ENCODE peak calls at places on chromosome 1, in five cellular contexts. K, R, Y, Z and T are unnamed samples.

GRCh38 chr1:234486858-234487830 is 8.2 kb upstream of the TARBP1 start:
- DNase-seq in K (peak; percentile 84), R (peak; percentile 6), Y (peak; percentile 87), Z (no peak), T (no peak)

GRCh38 chr1:7847599-7847998 is 5.3 kb downstream of the UTS2 start:
- DNase-seq in K (peak; percentile 93), R (no peak), Y (peak; percentile 92), Z (no peak), T (no peak)

GRCh38 chr1:29821605-29822004 is 585.3 kb downstream of the PTPRU start:
- DNase-seq in K (no peak), R (no peak), Y (no peak), Z (no peak), T (no peak)

GRCh38 chr1:220843481-220844011 is 35.7 kb upstream of the HLX start:
- DNase-seq in K (peak; percentile 55), R (no peak), Y (peak; percentile 39), Z (no peak), T (no peak)

GRCh38 chr1:59360170-59360569 is 63.3 kb downstream of the FGGY start:
- DNase-seq in K (peak; percentile 79), R (no peak), Y (peak; percentile 85), Z (no peak), T (no peak)

GRCh38 chr1:30109853-30110252 is 613.5 kb downstream of the MATN1 start:
- DNase-seq in K (peak; percentile 83), R (no peak), Y (peak; percentile 90), Z (no peak), T (no peak)

GRCh38 chr1:59669752-59670312 is 144.9 kb upstream of the HOOK1 start:
- DNase-seq in K (peak; percentile 43), R (no peak), Y (peak; percentile 74), Z (no peak), T (no peak)

GRCh38 chr1:161305872-161306519 is 3.8 kb downstream of the MPZ start:
- DNase-seq in K (peak; percentile 21), R (peak; percentile 92), Y (peak; percentile 52), Z (peak; percentile 80), T (peak; percentile 81)

GRCh38 chr1:23177438-23178380 is 9.1 kb upstream of the LUZP1 start:
- DNase-seq in K (peak; percentile 75), R (peak; percentile 58), Y (peak; percentile 62), Z (no peak), T (peak; percentile 63)
- TF ChIP-seq CTCF in K (peak; percentile 27), R (no peak), Y (no peak), Z (peak; percentile 18), T (peak; percentile 22)

GRCh38 chr1:223622132-223622842 is 43.2 kb downstream of the CAPN8 start:
- DNase-seq in K (no peak), R (no peak), Y (no peak), Z (no peak), T (peak; percentile 16)

GRCh38 chr1:223621312-223621734 is 44.2 kb downstream of the CAPN8 start:
- DNase-seq in K (no peak), R (no peak), Y (no peak), Z (no peak), T (no peak)

GRCh38 chr1:223618680-223619079 is 46.8 kb downstream of the CAPN8 start:
- DNase-seq in K (no peak), R (no peak), Y (no peak), Z (no peak), T (no peak)

GRCh38 chr1:223617671-223618070 is 47.8 kb downstream of the CAPN8 start:
- DNase-seq in K (no peak), R (no peak), Y (no peak), Z (no peak), T (no peak)

DNA sequence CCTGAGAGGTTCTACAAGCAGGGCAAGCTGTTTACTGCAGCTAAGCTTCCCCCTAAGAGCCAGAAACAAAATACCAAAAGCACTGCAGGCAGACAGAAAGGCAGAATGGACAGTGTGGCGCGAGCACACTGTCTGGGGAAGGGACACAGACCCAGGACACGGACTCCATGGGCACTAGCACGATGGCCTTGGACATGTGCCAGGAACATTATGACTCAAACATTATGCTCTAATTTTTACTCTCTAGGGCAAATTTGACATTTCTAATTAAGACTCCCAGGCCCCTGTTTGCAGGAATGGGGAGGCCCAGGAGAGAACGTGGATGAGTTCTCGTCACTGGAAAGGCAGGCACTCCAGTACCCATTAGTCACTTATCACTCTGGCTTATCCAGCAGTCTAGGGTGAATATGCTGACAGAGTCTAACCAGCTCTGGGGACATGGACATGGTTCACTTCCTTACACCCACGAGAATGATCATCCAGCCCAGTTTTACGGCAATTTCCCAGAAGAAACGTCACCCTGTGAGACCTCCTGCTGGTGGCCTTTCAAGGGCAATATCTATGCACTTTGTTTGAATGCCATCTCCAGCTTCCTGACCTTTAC is 45.1 kb downstream of the CAPN8 start:
- DNase-seq in K (no peak), R (no peak), Y (no peak), Z (no peak), T (no peak)
- TF ChIP-seq CTCF in K (no peak), R (no peak), Y (no peak), Z (no peak), T (no peak)

DNA sequence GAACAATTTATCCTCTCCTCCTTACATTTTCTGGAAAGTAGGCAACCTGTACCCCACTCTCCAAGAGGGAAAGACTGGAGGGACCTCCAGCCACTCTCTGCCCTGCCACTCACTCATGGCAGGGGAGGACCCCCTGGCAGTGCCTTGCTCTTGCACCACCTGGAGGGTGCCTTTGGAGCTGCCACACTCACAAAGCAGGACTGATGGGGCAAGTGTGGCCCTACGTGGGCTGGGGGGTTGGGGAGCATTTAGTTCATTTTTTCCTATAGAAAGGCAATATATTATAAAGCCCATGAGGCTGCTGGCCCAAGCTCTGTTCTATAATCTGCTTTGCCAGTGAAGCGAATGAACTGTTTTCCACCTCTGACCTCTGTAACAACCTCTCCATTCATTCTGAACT is 50.3 kb downstream of the GPR161 start:
- DNase-seq in K (no peak), R (no peak), Y (no peak), Z (no peak), T (no peak)
- TF ChIP-seq CTCF in K (no peak), R (no peak), Y (no peak), Z (no peak), T (no peak)

GRCh38 chr1:167339405-167339804 is 118.7 kb downstream of the POU2F1 start:
- DNase-seq in K (no peak), R (no peak), Y (no peak), Z (no peak), T (no peak)

GRCh38 chr1:167345386-167345733 is 124.7 kb downstream of the POU2F1 start:
- DNase-seq in K (peak; percentile 25), R (no peak), Y (peak; percentile 7), Z (no peak), T (no peak)

GRCh38 chr1:167344605-167345385 is 124.1 kb downstream of the POU2F1 start:
- DNase-seq in K (peak; percentile 54), R (no peak), Y (peak; percentile 13), Z (no peak), T (no peak)

GRCh38 chr1:167344112-167344511 is 123.4 kb downstream of the POU2F1 start:
- DNase-seq in K (peak; percentile 76), R (no peak), Y (peak; percentile 43), Z (no peak), T (no peak)

GRCh38 chr1:167342846-167343245 is 122.2 kb downstream of the POU2F1 start:
- DNase-seq in K (no peak), R (no peak), Y (no peak), Z (no peak), T (no peak)
- TF ChIP-seq CTCF in K (no peak), R (peak; percentile 36), Y (no peak), Z (peak; percentile 21), T (peak; percentile 17)

DNA sequence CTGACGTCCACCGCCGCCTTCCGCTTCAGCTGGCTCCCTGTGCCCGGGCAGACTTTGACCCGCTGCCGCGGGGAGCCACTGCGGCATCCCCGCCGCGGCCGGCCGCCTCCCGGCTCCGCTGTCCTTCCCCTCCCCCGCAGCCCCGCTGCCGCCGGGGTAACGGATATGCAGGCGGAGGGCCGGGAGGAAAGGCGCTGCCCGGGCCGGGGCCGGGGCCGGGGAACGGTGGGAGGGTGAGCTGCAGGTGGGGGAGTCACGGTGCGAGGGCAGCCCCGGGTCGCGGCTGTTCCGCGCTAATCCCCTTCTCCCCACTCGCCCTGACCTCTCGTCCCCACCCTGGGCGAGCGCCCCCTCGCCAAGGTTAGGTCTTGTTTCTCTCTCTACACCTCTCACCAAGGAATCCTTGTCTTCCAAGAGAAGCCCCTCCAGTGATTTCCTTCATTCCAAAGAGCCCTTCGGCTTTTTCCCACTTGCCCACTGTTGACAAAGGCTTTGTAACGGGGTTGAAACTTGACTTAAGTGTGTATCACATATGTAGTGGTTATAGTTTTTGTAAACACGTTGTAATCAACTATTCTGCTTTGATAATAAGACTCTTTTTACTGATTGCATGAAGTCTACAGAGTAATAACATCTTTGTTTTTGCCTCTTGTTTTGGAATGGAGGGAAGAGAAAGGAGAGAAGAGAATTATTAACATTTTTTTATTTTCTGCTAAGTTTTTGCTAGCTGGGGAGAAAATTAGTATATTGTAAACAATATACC is 685 bp downstream of the XPR1 start:
- DNase-seq in K (no peak), R (peak; percentile 49), Y (no peak), Z (no peak), T (peak; percentile 61)
- TF ChIP-seq CTCF in K (no peak), R (peak; percentile 2), Y (no peak), Z (peak; percentile 20), T (peak; percentile 44)

GRCh38 chr1:188070848-188071247 is 1242.1 kb downstream of the PLA2G4A start:
- DNase-seq in K (no peak), R (no peak), Y (no peak), Z (no peak), T (no peak)
- TF ChIP-seq CTCF in K (no peak), R (no peak), Y (no peak), Z (peak; percentile 3), T (no peak)

GRCh38 chr1:180168786-180169640 is 14.3 kb downstream of the QSOX1 start:
- DNase-seq in K (peak; percentile 22), R (peak; percentile 28), Y (peak; percentile 42), Z (no peak), T (no peak)

GRCh38 chr1:180167021-180167701 is 12.5 kb downstream of the QSOX1 start:
- DNase-seq in K (no peak), R (no peak), Y (no peak), Z (no peak), T (no peak)

GRCh38 chr1:180169641-180170155 is 15.0 kb downstream of the QSOX1 start:
- DNase-seq in K (no peak), R (no peak), Y (no peak), Z (no peak), T (no peak)

GRCh38 chr1:180166436-180166800 is 11.7 kb downstream of the QSOX1 start:
- DNase-seq in K (no peak), R (no peak), Y (no peak), Z (no peak), T (no peak)

DNA sequence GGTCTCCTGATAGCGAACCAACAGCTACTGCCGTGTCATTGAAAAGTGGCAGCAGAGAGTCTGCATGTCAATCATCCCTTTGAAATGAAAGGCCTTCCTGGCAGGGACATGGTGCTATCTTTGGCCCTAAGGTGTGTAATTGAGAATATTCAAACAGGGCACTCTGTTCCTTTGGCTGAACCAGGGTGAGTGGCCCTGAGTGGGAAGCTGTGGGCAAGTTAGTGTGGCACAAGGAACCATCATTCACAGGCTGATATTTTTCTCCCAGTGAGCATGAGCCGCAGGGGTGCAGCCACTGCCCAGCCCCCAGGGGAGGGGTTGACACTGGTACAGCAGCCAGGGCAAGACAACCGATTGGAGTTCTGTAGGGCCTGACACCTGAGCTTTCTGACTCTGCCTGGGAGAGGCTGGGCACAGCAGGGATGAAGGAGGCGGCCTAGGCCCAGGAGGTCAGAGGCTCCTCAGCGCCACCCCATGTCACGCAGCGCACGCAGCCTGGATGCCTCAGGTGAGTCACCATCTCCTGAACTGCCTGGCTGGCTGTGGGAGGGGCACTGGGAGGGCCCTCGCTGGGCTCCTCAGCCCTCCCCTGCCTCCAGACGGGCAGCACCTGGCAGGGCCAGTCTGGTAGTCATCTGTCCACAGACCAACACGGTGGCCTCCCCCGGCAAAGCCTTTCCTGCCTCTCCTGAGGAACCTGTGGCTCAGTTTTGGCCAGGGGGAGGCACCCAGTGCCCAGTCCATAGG is 13.2 kb downstream of the QSOX1 start:
- DNase-seq in K (peak; percentile 22), R (no peak), Y (no peak), Z (peak; percentile 80), T (no peak)
- TF ChIP-seq CTCF in K (no peak), R (no peak), Y (no peak), Z (no peak), T (no peak)